ENCODE peak calls at places on chromosomes 13 and 19, in four cellular contexts. V is A549, W is skeletal muscle cell, P is BJ. E is an unnamed sample.

GRCh38 chr19:6232567-6232966 is 47.2 kb downstream of the MLLT1 start:
- DNase-seq in V (no peak), W (peak), P (peak), E (no peak)

GRCh38 chr19:2290441-2291184 is 8.6 kb upstream of the PEAK3 start:
- DNase-seq in V (no peak), W (no peak), P (no peak), E (no peak)

GRCh38 chr19:7535035-7535992 is at the start of gene PNPLA6:
- DNase-seq in V (peak), W (peak), P (peak), E (peak)

GRCh38 chr19:45972944-45973525 is 630 bp downstream of the NOVA2 start:
- DNase-seq in V (no peak), W (no peak), P (no peak), E (no peak)

GRCh38 chr13:108227651-108228272 is 9.6 kb downstream of the ABHD13 start:
- DNase-seq in V (peak), W (no peak), P (no peak), E (peak)

GRCh38 chr13:48411281-48412099 is 1.4 kb downstream of the LPAR6 start:
- DNase-seq in V (no peak), W (no peak), P (no peak), E (peak)

GRCh38 chr19:42066075-42066754 is 3.8 kb downstream of the GRIK5 start:
- DNase-seq in V (peak), W (no peak), P (no peak), E (peak)

GRCh38 chr13:81551036-81551435 is 1210.1 kb upstream of the SPRY2 start:
- DNase-seq in V (no peak), W (no peak), P (no peak), E (no peak)

GRCh38 chr13:77506874-77507273 is 28.6 kb upstream of the SCEL start:
- DNase-seq in V (peak), W (no peak), P (no peak), E (no peak)

GRCh38 chr13:113448885-113449692 is 4.2 kb downstream of the ADPRHL1 start:
- DNase-seq in V (peak), W (no peak), P (no peak), E (peak)

GRCh38 chr13:75326173-75327131 is 155.5 kb downstream of the TBC1D4 start:
- DNase-seq in V (no peak), W (no peak), P (no peak), E (peak)

GRCh38 chr19:44603201-44603945 is 10.0 kb upstream of the IGSF23 start:
- DNase-seq in V (no peak), W (peak), P (peak), E (no peak)

GRCh38 chr19:14516746-14517438 is 1.3 kb downstream of the DNAJB1 start:
- DNase-seq in V (no peak), W (no peak), P (no peak), E (no peak)

GRCh38 chr19:28883241-28883693 is 329.7 kb downstream of the UQCRFS1 start:
- DNase-seq in V (no peak), W (peak), P (no peak), E (no peak)

GRCh38 chr19:13843104-13843921 is 33.6 kb upstream of the NANOS3 start:
- DNase-seq in V (peak), W (no peak), P (no peak), E (no peak)

GRCh38 chr13:112726018-112726767 is 36.4 kb downstream of the ATP11A start:
- DNase-seq in V (no peak), W (no peak), P (no peak), E (no peak)

GRCh38 chr13:74669149-74669548 is 534.9 kb upstream of the KLF12 start:
- DNase-seq in V (no peak), W (no peak), P (no peak), E (no peak)

GRCh38 chr13:31681133-31681532 is 58.2 kb upstream of the RXFP2 start:
- DNase-seq in V (no peak), W (no peak), P (no peak), E (no peak)

GRCh38 chr13:107413005-107413404 is 802.3 kb downstream of the LIG4 start:
- DNase-seq in V (no peak), W (no peak), P (no peak), E (no peak)

GRCh38 chr19:52343548-52343947 is 7.5 kb downstream of the ZNF610 start:
- DNase-seq in V (peak), W (no peak), P (no peak), E (peak)

GRCh38 chr19:45164577-45165335 is 4.0 kb upstream of the NKPD1 start:
- DNase-seq in V (peak), W (peak), P (no peak), E (no peak)

GRCh38 chr13:99806671-99807070 is 164.9 kb downstream of the ZIC5 start:
- DNase-seq in V (no peak), W (no peak), P (no peak), E (no peak)

GRCh38 chr19:6710273-6711077 is 10.0 kb downstream of the C3 start:
- DNase-seq in V (no peak), W (no peak), P (no peak), E (no peak)

GRCh38 chr13:109331898-109332297 is 454.5 kb downstream of the IRS2 start:
- DNase-seq in V (no peak), W (peak), P (peak), E (no peak)

GRCh38 chr19:15466851-15467733 is 2.7 kb upstream of the RASAL3 start:
- DNase-seq in V (peak), W (no peak), P (no peak), E (peak)

GRCh38 chr13:30388401-30389283 is 33.7 kb upstream of the UBE2L5 start:
- DNase-seq in V (no peak), W (no peak), P (no peak), E (no peak)

GRCh38 chr13:112839347-112840105 is 129.5 kb upstream of the MCF2L start:
- DNase-seq in V (no peak), W (peak), P (peak), E (no peak)

GRCh38 chr19:23914402-23915286 is at the start of gene ZNF726:
- DNase-seq in V (peak), W (peak), P (peak), E (peak)

GRCh38 chr19:44539991-44540390 is 10.5 kb upstream of the CEACAM20 start:
- DNase-seq in V (no peak), W (no peak), P (no peak), E (no peak)

GRCh38 chr13:26929971-26930730 is 169.6 kb upstream of the GPR12 start:
- DNase-seq in V (peak), W (no peak), P (no peak), E (peak)

GRCh38 chr19:42051166-42052115 is 18.6 kb downstream of the GRIK5 start:
- DNase-seq in V (no peak), W (no peak), P (no peak), E (no peak)

GRCh38 chr13:46278474-46278873 is 66.7 kb downstream of the LRRC63 start:
- DNase-seq in V (no peak), W (no peak), P (no peak), E (peak)

GRCh38 chr13:100381595-100382224 is 206.9 kb downstream of the GGACT start:
- DNase-seq in V (no peak), W (no peak), P (no peak), E (no peak)

GRCh38 chr13:30704596-30704995 is 30.7 kb upstream of the ALOX5AP start:
- DNase-seq in V (no peak), W (no peak), P (no peak), E (no peak)

GRCh38 chr19:5692785-5693194 is 2.7 kb downstream of the RPL36 start:
- DNase-seq in V (peak), W (no peak), P (no peak), E (no peak)

GRCh38 chr13:59584902-59585670 is 578.6 kb downstream of the DIAPH3 start:
- DNase-seq in V (no peak), W (no peak), P (no peak), E (no peak)

DNA sequence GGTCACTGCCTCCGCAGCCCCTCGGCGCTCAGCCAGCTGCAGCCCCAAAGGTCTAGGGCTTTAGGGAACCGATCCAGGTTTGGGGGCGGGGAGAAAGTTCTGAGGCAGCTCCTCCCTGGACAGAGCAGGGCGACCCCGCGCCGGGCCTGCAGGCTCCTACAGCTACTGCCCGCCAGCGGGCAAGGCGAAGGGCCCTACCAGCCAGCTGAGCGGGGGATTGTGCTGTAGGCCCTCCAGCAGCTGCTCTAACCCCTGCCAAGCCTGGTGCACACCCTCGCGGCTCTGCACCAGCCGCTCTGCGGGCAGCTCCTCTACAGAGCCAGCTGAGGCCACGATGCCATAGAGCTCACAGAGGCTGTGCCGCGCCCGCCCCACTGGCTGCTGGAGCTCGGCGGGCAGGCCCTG is 14.0 kb downstream of the PLIN4 start:
- DNase-seq in V (no peak), W (no peak), P (no peak), E (no peak)
- H3K4me3 ChIP-seq in V (no peak), W (no peak), P (no peak), E (no peak)

GRCh38 chr19:50416815-50417137 is 2.0 kb upstream of the SPIB start:
- DNase-seq in V (peak), W (no peak), P (no peak), E (no peak)
- H3K4me3 ChIP-seq in V (no peak), W (no peak), P (no peak), E (no peak)

GRCh38 chr19:56156768-56157167 is 15.7 kb downstream of the ZNF444 start:
- DNase-seq in V (no peak), W (no peak), P (no peak), E (no peak)

GRCh38 chr19:56158170-56158757 is 17.2 kb downstream of the ZNF444 start:
- DNase-seq in V (no peak), W (no peak), P (no peak), E (no peak)

GRCh38 chr19:56153507-56153906 is 12.4 kb downstream of the ZNF444 start:
- DNase-seq in V (no peak), W (no peak), P (no peak), E (no peak)

GRCh38 chr19:56152644-56153043 is 11.6 kb downstream of the ZNF444 start:
- DNase-seq in V (no peak), W (no peak), P (no peak), E (no peak)

GRCh38 chr19:56155124-56155687 is 14.1 kb downstream of the ZNF444 start:
- DNase-seq in V (peak), W (no peak), P (no peak), E (no peak)
- H3K4me3 ChIP-seq in V (no peak), W (no peak), P (no peak), E (no peak)

GRCh38 chr13:41554180-41554579 is 96.8 kb downstream of the RGCC start:
- DNase-seq in V (no peak), W (no peak), P (no peak), E (no peak)
- H3K4me3 ChIP-seq in V (no peak), W (no peak), P (no peak), E (no peak)

GRCh38 chr19:375395-376110 is 31.0 kb upstream of the MIER2 start:
- DNase-seq in V (no peak), W (no peak), P (no peak), E (no peak)

GRCh38 chr19:374183-374885 is 29.7 kb upstream of the MIER2 start:
- DNase-seq in V (no peak), W (no peak), P (no peak), E (no peak)

GRCh38 chr19:373391-374182 is 29.0 kb upstream of the MIER2 start:
- DNase-seq in V (no peak), W (no peak), P (no peak), E (no peak)

GRCh38 chr19:376111-376470 is 31.5 kb upstream of the MIER2 start:
- DNase-seq in V (no peak), W (no peak), P (no peak), E (no peak)

DNA sequence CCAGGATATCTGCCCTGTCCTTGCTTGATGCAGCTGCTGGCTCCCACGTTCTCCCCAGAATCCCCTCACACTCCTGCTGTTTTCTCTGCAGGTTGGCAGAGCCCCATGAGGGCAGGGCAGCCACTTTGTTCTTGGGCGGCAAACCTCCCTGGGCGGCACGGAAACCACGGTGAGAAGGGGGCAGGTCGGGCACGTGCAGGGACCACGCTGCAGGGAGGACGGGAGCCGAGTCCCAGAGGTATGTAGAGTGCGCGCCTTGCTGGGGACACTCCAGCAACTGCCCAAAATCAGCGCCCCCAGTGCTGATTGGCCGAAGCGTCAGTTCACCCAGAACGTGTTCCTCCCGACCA is 30.3 kb upstream of the MIER2 start:
- DNase-seq in V (no peak), W (no peak), P (no peak), E (no peak)
- H3K4me3 ChIP-seq in V (no peak), W (no peak), P (no peak), E (no peak)

GRCh38 chr19:3682741-3683404 is 17.4 kb downstream of the PIP5K1C start:
- DNase-seq in V (no peak), W (peak), P (no peak), E (no peak)

GRCh38 chr19:3682286-3682685 is 18.0 kb downstream of the PIP5K1C start:
- DNase-seq in V (no peak), W (no peak), P (no peak), E (no peak)

GRCh38 chr19:3683405-3683865 is 16.8 kb downstream of the PIP5K1C start:
- DNase-seq in V (no peak), W (no peak), P (no peak), E (no peak)

GRCh38 chr19:3684817-3685410 is 15.4 kb downstream of the PIP5K1C start:
- DNase-seq in V (no peak), W (no peak), P (no peak), E (no peak)

GRCh38 chr19:3683866-3684816 is 16.1 kb downstream of the PIP5K1C start:
- DNase-seq in V (no peak), W (peak), P (no peak), E (no peak)
- H3K4me3 ChIP-seq in V (no peak), W (no peak), P (no peak), E (no peak)

DNA sequence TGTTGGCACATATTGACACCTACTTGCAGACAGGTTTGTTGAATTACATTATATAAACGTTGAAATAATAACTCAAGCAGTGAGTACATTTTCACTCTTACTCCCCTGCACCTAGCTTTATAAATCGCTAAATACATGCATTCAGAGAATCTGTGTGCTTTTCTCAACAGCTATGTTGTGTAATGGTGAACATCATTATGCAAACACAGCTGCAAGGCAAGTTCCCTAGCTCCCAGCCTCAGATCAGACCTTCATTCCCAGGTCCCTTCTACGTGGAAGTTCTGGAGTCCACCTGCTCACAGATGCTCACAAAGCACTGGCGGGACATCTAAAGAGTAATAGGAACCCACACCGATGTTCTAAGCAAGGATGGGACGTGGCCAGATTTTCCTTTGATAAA is 86.8 kb upstream of the PEG3 start:
- DNase-seq in V (no peak), W (no peak), P (no peak), E (no peak)
- H3K4me3 ChIP-seq in V (no peak), W (no peak), P (no peak), E (no peak)

DNA sequence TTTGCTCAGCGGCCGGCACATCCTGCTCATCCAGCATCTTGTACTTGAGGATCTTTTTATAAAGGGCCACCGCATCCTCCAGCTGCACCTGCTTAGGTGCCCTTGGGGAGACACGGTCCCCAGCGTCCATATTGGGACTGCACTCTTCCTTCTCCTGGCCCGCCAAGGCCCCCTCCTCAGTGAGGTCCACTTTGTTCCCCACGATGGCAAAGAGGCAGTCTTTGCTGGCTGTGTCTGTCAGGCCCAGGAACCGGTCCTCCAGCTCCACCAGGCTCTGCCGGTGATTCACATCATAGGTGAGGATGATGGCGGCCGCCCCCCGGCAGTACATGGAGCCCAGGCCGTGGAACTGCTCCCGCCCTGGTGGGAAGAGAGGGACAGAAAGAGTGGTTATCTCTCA is 37.7 kb downstream of the RAB20 start:
- DNase-seq in V (no peak), W (no peak), P (no peak), E (no peak)
- H3K4me3 ChIP-seq in V (no peak), W (no peak), P (no peak), E (no peak)

DNA sequence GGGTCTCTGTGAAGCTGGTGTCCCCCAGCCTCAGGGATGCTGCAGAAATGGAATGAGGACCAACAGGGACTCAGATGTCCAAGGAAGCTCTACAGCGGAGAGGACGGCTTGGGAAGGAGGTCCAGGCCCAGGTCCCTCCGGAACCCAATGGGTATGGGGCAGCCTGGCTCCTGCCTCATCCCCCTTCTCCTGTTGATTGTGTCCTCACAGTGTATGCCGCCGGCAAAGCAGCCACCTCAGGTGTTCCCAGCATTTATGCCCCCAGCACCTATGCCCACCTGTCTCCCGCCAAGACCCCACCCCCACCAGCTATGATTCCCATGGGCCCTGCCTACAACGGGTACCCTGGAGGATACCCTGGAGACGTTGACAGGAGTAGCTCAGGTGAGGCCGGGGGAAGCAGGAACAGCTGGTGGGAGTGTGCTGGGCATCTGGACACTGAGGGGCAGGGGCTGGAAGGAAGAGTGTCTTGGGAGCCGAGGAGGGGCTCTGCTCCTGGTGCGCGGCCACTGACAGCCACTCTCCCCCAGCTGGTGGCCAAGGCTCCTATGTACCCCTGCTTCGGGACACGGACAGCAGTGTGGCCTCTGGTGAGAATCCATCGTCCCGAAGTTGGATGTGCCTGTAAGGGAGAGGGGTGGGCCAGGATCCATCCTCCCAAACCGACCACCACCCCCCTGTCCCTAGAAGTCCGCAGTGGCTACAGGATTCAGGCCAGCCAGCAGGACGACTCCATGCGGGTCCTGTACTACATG is 2.4 kb upstream of the USF2 start:
- DNase-seq in V (no peak), W (no peak), P (no peak), E (no peak)
- H3K4me3 ChIP-seq in V (peak), W (peak), P (peak), E (peak)

E was measured in Jurkat, Clone E6-1.